ENCODE peak calls at places on chromosomes 12 and 14, in four cellular contexts. Q, V, R and N are unnamed samples.

GRCh38 chr14:104856869-104857860 is 7.9 kb upstream of the CEP170B start:
- DNase-seq in Q (no peak), V (peak; percentile 26), R (no peak), N (no peak)

GRCh38 chr12:29754235-29755189 is 29.2 kb downstream of the TMTC1 start:
- DNase-seq in Q (no peak), V (no peak), R (no peak), N (no peak)

GRCh38 chr12:123043536-123044001 is 63.1 kb downstream of the ARL6IP4 start:
- DNase-seq in Q (peak; percentile 83), V (no peak), R (peak; percentile 60), N (peak; percentile 27)

GRCh38 chr14:92728781-92729364 is 19.6 kb downstream of the LGMN start:
- DNase-seq in Q (no peak), V (no peak), R (no peak), N (no peak)

GRCh38 chr12:113080692-113081091 is 24.2 kb downstream of the DTX1 start:
- DNase-seq in Q (no peak), V (no peak), R (no peak), N (no peak)

GRCh38 chr12:80175307-80175930 is 76.1 kb downstream of the OTOGL start:
- DNase-seq in Q (no peak), V (no peak), R (no peak), N (no peak)

GRCh38 chr12:52291267-52291935 is at the start of gene KRT81:
- DNase-seq in Q (no peak), V (no peak), R (no peak), N (no peak)

GRCh38 chr12:75345531-75345930 is 11.1 kb downstream of the GLIPR1L1 start:
- DNase-seq in Q (no peak), V (no peak), R (no peak), N (no peak)

GRCh38 chr12:14811486-14811885 is 2.5 kb downstream of the SMCO3 start:
- DNase-seq in Q (no peak), V (no peak), R (no peak), N (no peak)

GRCh38 chr14:34775342-34775741 is 60.9 kb upstream of the CFL2 start:
- DNase-seq in Q (no peak), V (no peak), R (no peak), N (no peak)

GRCh38 chr14:51478241-51478640 is 173.5 kb upstream of the FRMD6 start:
- DNase-seq in Q (no peak), V (no peak), R (no peak), N (no peak)

GRCh38 chr14:61609143-61609851 is 86.0 kb upstream of the HIF1A start:
- DNase-seq in Q (no peak), V (no peak), R (peak; percentile 63), N (no peak)

GRCh38 chr12:51218607-51219161 is 822 bp upstream of the POU6F1 start:
- DNase-seq in Q (no peak), V (peak; percentile 57), R (peak; percentile 41), N (peak; percentile 52)

GRCh38 chr14:101812071-101812470 is 50.6 kb downstream of the PPP2R5C start:
- DNase-seq in Q (no peak), V (no peak), R (no peak), N (no peak)
- TF ChIP-seq PHF8 in Q (no peak), V (no peak), R (no peak), N (no peak)

GRCh38 chr12:117097159-117097558 is 2.1 kb downstream of the TESC start:
- DNase-seq in Q (no peak), V (no peak), R (no peak), N (no peak)
- TF ChIP-seq PHF8 in Q (no peak), V (no peak), R (no peak), N (no peak)

GRCh38 chr12:50057896-50058670 is 687 bp downstream of the ASIC1 start:
- DNase-seq in Q (no peak), V (peak; percentile 61), R (no peak), N (peak; percentile 46)

GRCh38 chr12:50061172-50061571 is 3.8 kb downstream of the ASIC1 start:
- DNase-seq in Q (no peak), V (no peak), R (no peak), N (no peak)

GRCh38 chr12:50058743-50059312 is 1.4 kb downstream of the ASIC1 start:
- DNase-seq in Q (no peak), V (no peak), R (no peak), N (no peak)

GRCh38 chr12:50060120-50060468 is 2.7 kb downstream of the ASIC1 start:
- DNase-seq in Q (no peak), V (no peak), R (no peak), N (no peak)

DNA sequence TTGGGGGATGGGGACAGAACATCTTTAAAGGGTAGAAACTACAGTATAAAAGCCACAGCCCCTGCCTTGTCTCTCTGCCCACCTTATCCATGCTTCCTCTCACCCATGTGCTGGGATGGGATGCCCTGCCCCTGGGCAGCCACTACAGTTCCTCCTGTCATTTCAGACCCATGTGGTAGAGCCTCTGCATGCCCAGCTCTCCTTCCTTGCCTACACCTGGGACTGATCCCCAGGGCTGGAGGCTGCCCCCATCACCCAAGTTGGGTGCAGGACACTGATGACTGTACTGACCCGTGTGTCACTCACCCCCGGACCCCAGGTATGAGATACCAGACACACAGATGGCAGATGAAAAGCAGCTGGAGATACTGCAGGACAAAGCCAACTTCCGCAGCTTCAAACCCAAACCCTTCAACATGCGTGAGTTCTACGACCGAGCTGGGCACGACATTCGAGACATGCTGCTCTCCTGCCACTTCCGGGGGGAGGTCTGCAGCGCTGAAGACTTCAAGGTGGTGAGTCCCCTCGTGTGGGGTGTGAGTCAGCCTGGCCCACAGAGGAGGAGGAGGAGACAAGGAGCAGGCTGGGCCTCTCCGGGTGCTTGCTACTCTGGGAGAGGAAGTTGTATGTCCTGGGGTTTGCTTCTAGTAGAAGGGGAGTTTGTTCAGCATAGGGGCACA is 2.2 kb downstream of the ASIC1 start:
- DNase-seq in Q (no peak), V (no peak), R (no peak), N (no peak)
- TF ChIP-seq PHF8 in Q (no peak), V (no peak), R (no peak), N (no peak)

GRCh38 chr12:98656289-98657101 is 11.4 kb downstream of the APAF1 start:
- DNase-seq in Q (no peak), V (no peak), R (no peak), N (no peak)

GRCh38 chr12:98653866-98654493 is 8.9 kb downstream of the APAF1 start:
- DNase-seq in Q (peak; percentile 33), V (peak; percentile 23), R (peak; percentile 68), N (no peak)
- TF ChIP-seq PHF8 in Q (no peak), V (no peak), R (no peak), N (no peak)

DNA sequence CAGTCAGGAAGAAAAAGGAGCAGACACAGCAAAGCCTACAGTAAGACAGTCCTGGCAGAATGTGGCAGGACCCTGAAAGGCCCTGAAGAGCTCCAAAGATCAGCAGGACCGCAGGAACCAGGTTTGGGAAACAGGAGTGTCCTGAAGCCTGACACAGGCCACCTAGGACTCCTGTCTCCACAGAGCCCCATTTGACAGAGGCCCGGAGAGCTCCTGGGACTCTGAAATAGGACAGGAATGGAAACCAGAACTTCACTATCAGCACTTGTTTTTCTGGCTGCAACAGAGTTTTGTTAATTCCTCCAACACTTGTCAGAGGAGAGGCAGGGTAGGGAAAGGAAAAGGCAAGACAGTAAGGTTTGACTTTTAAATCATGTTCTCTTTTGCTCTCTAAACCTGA is 12.9 kb downstream of the STXBP6 start:
- DNase-seq in Q (no peak), V (no peak), R (no peak), N (no peak)
- TF ChIP-seq PHF8 in Q (no peak), V (no peak), R (no peak), N (no peak)

GRCh38 chr14:90305176-90305601 is 26.6 kb downstream of the NRDE2 start:
- DNase-seq in Q (no peak), V (no peak), R (peak; percentile 58), N (no peak)

GRCh38 chr14:90301580-90302181 is 30.1 kb downstream of the NRDE2 start:
- DNase-seq in Q (peak; percentile 38), V (no peak), R (peak; percentile 30), N (no peak)

GRCh38 chr14:90301122-90301521 is 30.6 kb downstream of the NRDE2 start:
- DNase-seq in Q (no peak), V (no peak), R (no peak), N (no peak)

GRCh38 chr14:90302529-90303303 is 29.0 kb downstream of the NRDE2 start:
- DNase-seq in Q (no peak), V (no peak), R (no peak), N (no peak)

DNA sequence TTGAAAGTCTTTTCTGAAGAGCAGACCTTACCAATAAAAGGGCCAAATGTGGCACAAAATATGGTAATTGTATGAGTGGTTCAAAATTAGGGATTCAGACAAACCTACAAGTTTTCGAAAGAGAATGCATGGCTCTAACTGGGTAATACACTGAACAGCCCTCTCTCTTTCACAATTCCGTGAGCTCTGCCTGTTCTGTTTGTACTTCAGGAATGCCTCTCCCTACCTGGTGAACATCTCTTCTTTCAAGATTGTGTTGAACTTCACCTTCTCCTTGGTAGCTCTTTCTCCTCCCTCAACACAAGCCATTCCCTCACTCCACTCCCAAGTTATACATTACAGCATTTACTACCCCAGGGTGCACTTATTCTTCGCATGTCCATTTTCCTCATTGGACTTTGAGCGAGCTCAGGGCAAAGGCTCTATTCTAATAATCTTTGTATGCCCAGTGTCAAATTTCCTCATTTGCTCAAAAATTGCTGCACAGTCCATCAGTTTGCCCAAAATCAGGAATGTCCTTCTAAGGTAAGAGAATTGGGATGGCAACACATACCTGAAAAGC is 28.3 kb downstream of the NRDE2 start:
- DNase-seq in Q (no peak), V (no peak), R (peak; percentile 25), N (no peak)
- TF ChIP-seq PHF8 in Q (no peak), V (no peak), R (no peak), N (no peak)